ENCODE peak calls at places on chromosomes 4 and X, in seven cellular contexts. R is A549, F is osteoblast, L is NB4, U is BE2C, Q is RWPE2, W is AG09309. Y is an unnamed sample.

GRCh38 chr4:26248647-26249046 is 72.2 kb upstream of the RBPJ start:
- DNase-seq in R (no peak), Q (no peak), W (no peak), F (no peak), U (no peak), L (peak), Y (no peak)

GRCh38 chrX:20116575-20117240 is at the start of gene MAP7D2:
- DNase-seq in F (no peak), U (no peak), Q (no peak), R (peak), W (no peak), L (no peak), Y (peak)

GRCh38 chr4:107858158-107858742 is 33.5 kb downstream of the SGMS2 start:
- DNase-seq in U (no peak), W (no peak), F (no peak), L (no peak), Q (no peak), R (no peak), Y (no peak)

GRCh38 chrX:7709845-7710244 is 133.1 kb upstream of the VCX start:
- DNase-seq in F (no peak), L (no peak), Q (no peak), R (no peak), W (no peak), U (no peak), Y (no peak)

GRCh38 chrX:46621572-46621971 is 48.0 kb downstream of the CHST7 start:
- DNase-seq in F (no peak), L (no peak), U (no peak), Q (no peak), W (no peak), R (no peak), Y (no peak)

GRCh38 chrX:49221868-49222267 is 11.3 kb downstream of the CACNA1F start:
- DNase-seq in R (no peak), F (no peak), Q (no peak), L (no peak), W (no peak), U (no peak), Y (no peak)

GRCh38 chr4:13484749-13485345 is 707 bp upstream of the RAB28 start:
- DNase-seq in Q (no peak), R (peak), W (no peak), U (no peak), L (no peak), F (peak), Y (no peak)

GRCh38 chrX:14873676-14874049 is 442 bp downstream of the MOSPD2 start:
- DNase-seq in U (no peak), R (no peak), W (no peak), F (no peak), Q (no peak), L (no peak), Y (no peak)

GRCh38 chrX:43958529-43958928 is 14.7 kb downstream of the NDP start:
- DNase-seq in Q (no peak), R (peak), L (peak), U (peak), F (peak), W (peak), Y (no peak)
- TF ChIP-seq CTCF in Q (peak), R (peak), L (peak), U (peak), F (peak), W (peak), Y (peak)

DNA sequence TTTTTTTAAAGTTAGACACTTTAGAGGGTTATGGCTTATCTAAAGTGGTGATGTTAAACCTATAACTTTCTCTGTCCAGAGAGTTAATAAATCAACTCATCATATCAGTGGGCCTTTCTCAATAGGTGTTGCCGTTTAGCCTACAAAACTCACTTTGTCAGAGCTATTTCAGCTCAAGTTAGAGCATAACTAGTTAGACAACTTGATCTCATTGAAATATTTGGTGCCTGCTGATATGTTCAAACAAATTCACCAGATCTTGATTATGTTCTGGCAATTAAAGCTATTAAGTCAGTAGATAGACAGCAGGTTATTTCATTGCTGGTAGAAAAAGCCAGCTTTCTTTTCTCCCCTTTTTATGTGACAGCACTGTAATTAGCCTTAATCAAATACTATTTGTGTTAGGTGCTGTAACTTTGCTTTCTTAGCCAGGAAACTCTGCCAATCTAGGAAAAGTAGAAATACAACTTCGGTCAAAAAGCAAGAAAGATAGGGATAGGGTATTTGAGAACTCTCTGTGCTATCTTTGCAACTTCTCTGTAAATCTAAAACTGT is 191.8 kb downstream of the MAML3 start:
- DNase-seq in F (no peak), W (no peak), R (no peak), L (no peak), Q (no peak), U (no peak), Y (no peak)
- TF ChIP-seq CTCF in F (no peak), W (no peak), R (no peak), L (no peak), Q (no peak), U (no peak), Y (no peak)

GRCh38 chrX:103382893-103383292 is 6.6 kb downstream of the BEX3 start:
- DNase-seq in R (no peak), W (no peak), F (no peak), U (no peak), Q (no peak), L (no peak), Y (no peak)
- TF ChIP-seq CTCF in R (no peak), W (no peak), F (no peak), U (no peak), Q (no peak), L (no peak), Y (no peak)

GRCh38 chrX:32483534-32484136 is 727.7 kb downstream of the DMD start:
- DNase-seq in W (no peak), L (peak), F (no peak), R (no peak), Q (no peak), U (no peak), Y (no peak)
- TF ChIP-seq CTCF in W (no peak), L (no peak), F (peak), R (no peak), Q (peak), U (no peak), Y (peak)

DNA sequence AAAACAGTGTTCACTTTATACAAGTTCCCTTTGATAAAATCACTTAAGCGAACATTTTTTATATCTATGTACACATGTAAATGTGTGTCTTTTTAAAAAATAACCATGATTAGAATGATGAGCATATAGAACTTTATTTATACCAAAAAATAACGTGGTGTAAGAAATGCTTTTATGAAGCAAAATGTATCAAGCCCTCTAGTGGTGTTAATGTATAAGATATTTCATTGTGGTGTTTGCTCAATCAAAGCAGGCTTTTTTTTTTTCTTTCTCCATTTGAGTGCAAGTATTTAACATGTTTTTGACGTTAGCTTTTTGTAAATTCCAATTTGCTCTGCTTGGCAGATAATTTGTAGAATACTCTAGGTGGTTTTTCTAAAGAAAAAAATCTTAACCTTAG is 2092.4 kb upstream of the TENM3 start:
- DNase-seq in L (peak), F (no peak), W (no peak), U (no peak), Q (no peak), R (no peak), Y (no peak)
- TF ChIP-seq CTCF in L (peak), F (no peak), W (no peak), U (peak), Q (peak), R (no peak), Y (peak)

GRCh38 chrX:120087289-120088017 is 10.0 kb upstream of the RHOXF2B start:
- DNase-seq in U (no peak), W (no peak), L (no peak), R (no peak), Q (no peak), F (no peak), Y (no peak)

DNA sequence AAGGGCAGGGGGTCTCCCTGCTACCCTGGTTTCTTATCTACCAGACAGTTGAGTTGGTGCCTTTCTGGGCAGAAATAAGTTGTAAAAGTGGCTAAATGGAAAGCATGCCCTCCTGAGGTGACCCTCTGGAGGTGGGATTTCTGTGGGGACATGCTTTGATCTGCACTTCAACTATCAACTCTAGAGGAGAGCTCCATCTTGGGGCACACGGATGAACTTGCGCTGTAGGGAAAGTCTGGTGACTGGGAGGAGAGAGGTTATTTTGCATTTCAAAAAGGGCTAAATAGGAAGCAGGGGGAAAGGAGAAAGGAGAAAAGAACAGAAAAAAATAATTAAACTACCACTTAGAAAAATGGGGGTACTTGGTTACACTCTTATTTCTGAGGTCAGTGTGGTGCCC is 12.7 kb upstream of the RHOXF2B start:
- DNase-seq in U (no peak), L (peak), W (no peak), F (no peak), R (no peak), Q (no peak), Y (no peak)
- TF ChIP-seq CTCF in U (peak), L (peak), W (no peak), F (no peak), R (no peak), Q (no peak), Y (no peak)

DNA sequence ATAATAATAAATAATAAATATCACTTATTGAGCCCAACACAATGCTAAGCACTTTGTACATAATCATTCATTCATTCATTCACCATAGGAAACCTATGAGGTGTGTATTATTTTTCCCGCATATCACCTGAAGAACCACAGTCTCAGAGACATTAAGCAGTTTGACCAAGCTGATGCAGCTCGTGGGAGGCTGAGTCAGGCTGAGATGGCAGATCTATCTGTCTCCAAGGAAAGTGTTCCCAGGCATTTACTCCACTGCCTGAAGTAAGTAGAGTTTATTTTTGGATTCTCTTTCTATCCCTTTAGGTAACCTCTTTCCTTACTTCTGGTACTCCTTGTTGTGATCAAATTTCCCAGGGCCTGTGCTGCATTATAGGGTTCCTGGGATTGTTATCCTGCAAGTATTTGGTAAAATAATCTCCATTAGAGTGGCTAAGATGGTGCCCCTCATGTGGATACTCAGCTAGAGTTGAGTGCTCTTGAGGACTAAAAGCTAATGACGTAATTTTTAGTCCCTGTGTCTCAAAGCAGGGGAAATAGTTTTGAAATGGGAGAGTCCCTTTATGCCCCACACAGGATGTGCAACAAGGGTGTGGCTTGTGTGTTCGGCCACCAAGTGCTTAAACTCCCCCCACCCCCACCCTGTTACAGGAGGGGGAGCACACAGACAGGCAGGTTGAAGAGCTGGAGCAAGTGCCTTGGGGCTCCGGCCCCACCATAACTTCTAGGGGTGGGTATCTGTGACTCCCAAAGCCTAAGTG is 467.0 kb downstream of the STIM2 start:
- DNase-seq in R (no peak), W (no peak), L (no peak), Q (no peak), F (no peak), U (no peak), Y (no peak)
- TF ChIP-seq CTCF in R (no peak), W (no peak), L (no peak), Q (no peak), F (no peak), U (no peak), Y (no peak)

DNA sequence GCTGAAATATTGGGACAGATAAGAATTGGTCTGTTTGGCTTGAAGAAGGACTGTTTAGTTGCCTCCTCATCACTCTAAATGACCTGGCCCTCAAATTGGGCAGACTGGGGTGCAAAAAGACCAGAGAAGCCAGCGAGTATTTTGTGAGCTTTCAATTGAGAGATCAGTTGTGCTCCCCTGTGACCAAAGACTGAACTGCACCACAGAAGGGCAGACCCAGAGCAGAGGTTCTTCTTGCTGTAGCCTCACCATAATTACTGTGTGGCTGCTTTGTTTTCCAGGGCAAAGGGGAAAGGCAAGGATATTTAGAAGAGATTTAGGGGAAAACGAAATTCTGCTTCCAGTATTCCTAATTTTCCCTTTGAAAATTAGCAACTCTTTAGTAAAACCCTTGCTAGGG is 104.0 kb upstream of the MBNL3 start:
- DNase-seq in L (peak), R (no peak), W (no peak), Q (no peak), U (peak), F (no peak), Y (no peak)
- TF ChIP-seq CTCF in L (peak), R (no peak), W (peak), Q (no peak), U (peak), F (peak), Y (no peak)

GRCh38 chr4:84529169-84529751 is 30.2 kb upstream of the NKX6-1 start:
- DNase-seq in R (peak), F (no peak), W (no peak), Q (no peak), U (no peak), L (peak), Y (no peak)
- TF ChIP-seq CTCF in R (peak), F (peak), W (peak), Q (peak), U (peak), L (peak), Y (peak)

GRCh38 chrX:23554304-23554703 is 113.0 kb upstream of the PRDX4 start:
- DNase-seq in W (peak), Q (no peak), L (peak), U (peak), R (peak), F (peak), Y (no peak)
- TF ChIP-seq CTCF in W (peak), Q (peak), L (peak), U (peak), R (peak), F (peak), Y (peak)

Y was measured in glutamatergic neuron.